ENCODE peak calls at places on chromosome 15, in six cellular contexts. V, A, R, N, M and H are unnamed samples.

GRCh38 chr15:90645873-90646605 is 71.1 kb upstream of the BLM start:
- DNase-seq in A (no peak), V (no peak), M (no peak), N (no peak), R (no peak), H (no peak)

GRCh38 chr15:29458361-29458760 is 188.7 kb upstream of the NSMCE3 start:
- DNase-seq in N (no peak), R (no peak), M (no peak), V (no peak), A (no peak), H (no peak)

GRCh38 chr15:35305031-35305555 is 220.0 kb upstream of the NANOGP8 start:
- DNase-seq in V (no peak), M (no peak), A (no peak), N (no peak), R (no peak), H (no peak)

GRCh38 chr15:29988689-29989088 is 94.1 kb upstream of the GOLGA8J start:
- DNase-seq in R (no peak), A (no peak), M (no peak), N (no peak), V (no peak), H (no peak)

GRCh38 chr15:29111705-29112281 is 157.8 kb downstream of the NSMCE3 start:
- DNase-seq in N (no peak), R (no peak), A (no peak), V (no peak), M (no peak), H (no peak)

GRCh38 chr15:31254431-31255175 is 72.0 kb upstream of the KLF13 start:
- DNase-seq in V (peak; percentile 56), M (no peak), A (no peak), N (peak; percentile 39), R (no peak), H (peak; percentile 77)

GRCh38 chr15:56814429-56814828 is 81.1 kb upstream of the ZNF280D start:
- DNase-seq in A (no peak), M (no peak), R (no peak), N (no peak), V (no peak), H (no peak)

GRCh38 chr15:101104186-101104585 is 147.7 kb downstream of the CHSY1 start:
- DNase-seq in V (no peak), N (no peak), M (no peak), R (no peak), A (no peak), H (no peak)

GRCh38 chr15:47742742-47743141 is 25.4 kb downstream of the SEMA6D start:
- DNase-seq in V (no peak), R (no peak), A (no peak), N (no peak), M (no peak), H (no peak)